ENCODE peak calls at places on chromosomes 6 and 20, in five cellular contexts. L is H1, Q is IMR-90, A is neuronal stem cell, Y is mesenchymal stem cell. S is an unnamed sample.
A peak's percentile ranks its signal among the peaks of the same experiment; 100 is the strongest.

GRCh38 chr6:135995160-135995898 is 143.8 kb downstream of the PDE7B start:
- DNase-seq in L (no peak), Q (peak; percentile 93), Y (peak; percentile 70), A (no peak), S (no peak)

GRCh38 chr6:159595173-159595572 is 97.9 kb downstream of the SOD2 start:
- DNase-seq in Y (no peak), L (no peak), A (no peak), Q (peak; percentile 63), S (no peak)

GRCh38 chr6:47729019-47729418 is 30.6 kb downstream of the ADGRF4 start:
- DNase-seq in L (no peak), Y (no peak), Q (no peak), A (no peak), S (peak; percentile 54)

GRCh38 chr6:161228911-161229591 is 44.8 kb downstream of the AGPAT4 start:
- DNase-seq in Q (peak; percentile 95), A (peak; percentile 17), L (no peak), Y (peak; percentile 97), S (peak; percentile 44)

GRCh38 chr6:48476257-48476656 is 365.3 kb upstream of the PTCHD4 start:
- DNase-seq in Q (peak; percentile 30), A (peak; percentile 6), Y (peak; percentile 45), L (peak; percentile 5), S (no peak)

GRCh38 chr6:2403546-2403945 is 158.1 kb upstream of the GMDS start:
- DNase-seq in A (no peak), Y (no peak), L (no peak), Q (no peak), S (no peak)

GRCh38 chr20:57414867-57415592 is 23.8 kb downstream of the RBM38 start:
- DNase-seq in L (no peak), A (no peak), Q (peak; percentile 28), Y (peak; percentile 44), S (no peak)

GRCh38 chr6:42374027-42374669 is 77.6 kb downstream of the TRERF1 start:
- DNase-seq in A (no peak), Q (no peak), L (no peak), Y (peak; percentile 18), S (no peak)

GRCh38 chr20:50471231-50471630 is 39.0 kb upstream of the PTPN1 start:
- DNase-seq in Y (no peak), A (no peak), Q (no peak), L (no peak), S (no peak)

GRCh38 chr6:167767715-167768107 is 59.0 kb upstream of the AFDN start:
- DNase-seq in L (no peak), Y (no peak), Q (no peak), A (no peak), S (no peak)

DNA sequence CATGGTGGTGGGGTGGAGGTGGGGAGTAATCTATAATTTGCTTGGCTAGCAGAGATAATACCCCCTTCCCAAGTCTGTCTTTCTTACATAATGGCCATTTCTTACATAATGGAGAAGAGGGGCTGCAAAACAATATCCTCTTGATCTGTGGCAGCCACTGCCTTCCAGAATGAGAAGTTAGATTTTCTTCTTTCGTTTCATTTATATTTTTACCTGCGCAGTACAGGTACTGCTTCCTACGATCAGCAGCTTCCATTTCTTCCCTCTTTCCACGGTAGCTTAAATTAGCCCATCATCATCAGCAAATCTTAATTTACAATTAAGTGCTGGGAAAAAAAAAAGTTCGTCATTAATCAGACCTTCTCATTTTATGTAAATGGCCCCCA is 30.2 kb downstream of the GNAS start:
- DNase-seq in Y (no peak), Q (no peak), L (no peak), A (no peak), S (no peak)
- H3K9ac ChIP-seq in Y (no peak overlapping the region), Q (no peak overlapping the region), L (no peak overlapping the region), A (no peak overlapping the region), S (no peak overlapping the region)

DNA sequence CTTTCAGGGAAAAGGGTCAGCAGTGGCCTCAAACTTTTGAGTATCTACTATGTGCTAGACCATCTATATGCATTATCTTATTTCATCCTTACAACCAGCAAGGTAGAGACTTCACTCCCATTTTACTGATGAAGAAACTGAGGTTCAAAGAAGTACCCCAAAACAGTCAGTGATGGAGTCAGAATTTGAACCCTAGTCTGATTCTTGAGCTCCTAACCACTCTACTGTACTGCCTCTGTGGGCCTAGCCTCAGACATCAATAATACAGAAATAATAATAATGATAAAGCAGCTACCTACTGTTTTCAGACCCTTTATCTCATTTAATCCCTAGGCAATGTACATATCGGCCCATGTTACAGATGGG is 8.4 kb downstream of the ADA start:
- DNase-seq in A (no peak), L (no peak), Y (no peak), Q (no peak), S (no peak)
- H3K4ac ChIP-seq in A (no peak overlapping the region), L (peak overlapping the region; percentile 61), Y (peak overlapping the region; percentile 97), Q (peak overlapping the region; percentile 63), S (peak overlapping the region; percentile 49)

DNA sequence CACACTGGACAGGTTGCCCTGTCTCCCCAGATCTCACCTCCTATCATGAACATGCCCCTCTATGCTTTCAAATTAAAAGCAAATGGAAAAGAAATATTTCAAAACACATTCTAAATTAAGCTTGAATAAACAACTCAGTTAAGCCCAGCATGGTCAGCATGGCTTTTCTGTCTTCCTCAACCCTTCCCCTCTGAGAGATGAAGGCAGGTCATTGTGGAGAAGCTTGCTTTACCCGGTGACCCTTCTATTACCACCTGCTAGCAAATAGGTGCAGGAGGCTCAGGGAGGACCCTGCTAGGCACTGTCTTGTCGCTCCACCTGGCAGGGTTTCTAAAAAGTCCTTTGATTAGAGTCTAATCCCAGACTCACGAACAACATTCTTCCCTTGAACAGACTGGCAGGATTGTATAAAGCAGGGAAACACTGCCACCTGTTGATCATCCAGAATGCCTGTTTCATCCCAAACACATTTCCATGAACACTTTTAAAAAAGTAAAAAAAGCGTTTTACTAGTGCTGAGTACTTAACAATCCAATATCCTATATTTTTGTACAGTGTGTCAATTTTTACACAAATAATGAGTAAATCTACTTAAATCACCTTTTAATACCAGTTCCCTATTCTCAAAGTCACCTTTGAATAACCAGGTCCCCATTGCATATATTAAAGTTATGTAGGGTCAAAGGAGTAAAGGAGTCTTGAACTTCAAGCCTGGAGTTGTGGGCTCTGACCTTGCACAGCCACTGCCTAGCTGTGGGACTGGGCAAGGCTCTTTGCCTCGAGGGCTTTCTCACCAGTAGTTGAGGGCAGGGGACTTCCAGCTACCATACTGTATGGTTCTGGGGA is 75.5 kb downstream of the GPR6 start:
- DNase-seq in Y (peak; percentile 66), A (peak; percentile 45), L (no peak), Q (peak; percentile 68), S (peak; percentile 70)
- H2AFZ ChIP-seq in Y (no peak overlapping the region), A (peak overlapping the region; percentile 57), L (peak overlapping the region; percentile 98), Q (peak overlapping the region; percentile 70), S (no peak overlapping the region)

DNA sequence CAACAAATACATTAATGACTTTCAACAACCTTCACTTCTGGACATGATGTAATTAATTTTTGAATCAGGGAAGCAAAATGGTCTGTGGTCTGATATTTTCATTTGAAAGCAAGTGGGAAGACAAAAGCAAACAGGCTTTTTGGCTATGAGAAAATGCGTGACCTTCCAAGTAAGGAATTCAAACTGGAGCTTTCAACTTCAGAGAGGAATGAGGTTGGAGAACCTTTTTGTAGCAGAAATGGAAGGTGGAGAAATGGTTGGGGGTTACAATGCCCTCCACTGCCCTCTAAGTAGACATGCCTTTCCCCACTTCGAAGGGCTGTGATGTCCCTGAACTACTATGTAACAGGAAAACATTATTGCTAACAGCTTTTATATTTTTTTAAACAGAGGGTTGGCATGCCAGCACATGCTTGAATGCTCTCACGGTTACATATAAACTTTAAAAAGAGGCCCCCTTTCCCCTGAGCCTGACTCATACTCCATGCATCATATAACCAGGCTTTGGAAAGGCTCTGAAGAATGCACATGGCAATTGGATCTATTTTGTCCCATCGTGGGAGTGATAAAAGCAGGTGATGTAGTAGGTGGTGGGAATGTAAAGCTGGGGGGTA is 203.7 kb upstream of the CITED2 start:
- DNase-seq in Y (peak; percentile 90), A (no peak), Q (peak; percentile 94), L (no peak), S (no peak)
- H3K9ac ChIP-seq in Y (peak overlapping the region; percentile 72), A (no peak overlapping the region), Q (peak overlapping the region; percentile 68), L (no peak overlapping the region), S (no peak overlapping the region)

DNA sequence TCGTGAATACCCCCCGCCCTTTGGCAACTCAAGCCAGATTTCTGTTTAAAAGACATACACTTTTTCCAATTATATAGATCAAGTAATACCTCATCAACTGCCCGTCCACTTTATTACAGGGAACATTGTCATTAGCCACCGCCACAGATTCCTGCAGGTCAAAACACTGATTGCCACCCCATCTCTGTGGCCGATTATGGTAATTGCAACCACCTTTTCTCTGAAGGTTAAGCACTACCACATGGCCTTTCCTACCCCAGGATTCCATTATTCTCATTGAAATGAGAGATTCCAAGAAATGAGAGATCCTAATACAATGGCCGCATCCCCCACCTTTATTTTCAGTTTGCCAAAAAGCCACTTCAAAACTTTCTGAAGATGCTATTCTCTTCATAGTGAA is 478.8 kb upstream of the HSF2 start:
- DNase-seq in A (no peak), L (no peak), Q (no peak), Y (no peak), S (no peak)
- H3K4ac ChIP-seq in A (no peak overlapping the region), L (no peak overlapping the region), Q (no peak overlapping the region), Y (no peak overlapping the region), S (no peak overlapping the region)

GRCh38 chr6:5892669-5893068 is 114.1 kb downstream of the NRN1 start:
- DNase-seq in Q (no peak), L (no peak), A (no peak), Y (no peak), S (no peak)
- H2AFZ ChIP-seq in Q (no peak overlapping the region), L (peak overlapping the region; percentile 82), A (peak overlapping the region; percentile 49), Y (no peak overlapping the region), S (no peak overlapping the region)